ENCODE peak calls at places on chromosomes 2 and 18, in eight cellular contexts. Q is caudate nucleus; O is aorta; S is Peyer's patch; E is KBM-7; H is NCI-H69; U is activated naive CD8-positive, alpha-beta T cell treated with anti-CD3 and anti-CD28 coated beads, Interleukin-2, amount 10 ng/mL, durations not matched to agents 7 days and 5 days; R is HEK293T. F is an unnamed sample.
A peak's percentile ranks its signal among the peaks of the same experiment; 100 is the strongest.

GRCh38 chr2:188295067-188295685 is 3.5 kb downstream of the GULP1 start:
- DNase-seq in R (no peak), S (no peak), Q (no peak), E (no peak), H (peak; percentile 34), U (no peak), O (no peak), F (no peak)

GRCh38 chr2:109663721-109664120 is 49.6 kb downstream of the SOWAHC start:
- DNase-seq in O (peak; percentile 85), H (peak; percentile 75), U (no peak), R (no peak), Q (peak; percentile 27), S (peak; percentile 47), E (no peak), F (peak; percentile 75)

GRCh38 chr2:118830121-118830520 is 17.3 kb downstream of the EN1 start:
- DNase-seq in R (no peak), O (no peak), Q (no peak), H (no peak), U (no peak), E (no peak), S (no peak), F (no peak)

GRCh38 chr18:427005-427404 is 73.5 kb downstream of the COLEC12 start:
- DNase-seq in O (no peak), S (no peak), E (no peak), H (no peak), R (no peak), U (no peak), Q (peak; percentile 3), F (no peak)

GRCh38 chr2:120399889-120400240 is 53.9 kb downstream of the INHBB start:
- DNase-seq in R (no peak), E (no peak), Q (no peak), S (peak; percentile 28), O (no peak), U (no peak), H (no peak), F (peak; percentile 21)

GRCh38 chr2:152558174-152559091 is 158.8 kb downstream of the PRPF40A start:
- DNase-seq in S (no peak), Q (no peak), U (no peak), E (no peak), R (no peak), H (peak; percentile 59), O (no peak), F (no peak)

GRCh38 chr2:219469186-219469724 is 29.4 kb upstream of the GMPPA start:
- DNase-seq in S (no peak), R (no peak), E (no peak), O (peak; percentile 80), H (no peak), Q (no peak), U (no peak), F (no peak)

GRCh38 chr2:191847764-191848163 is 876 bp upstream of the CAVIN2 start:
- DNase-seq in O (no peak), E (no peak), Q (no peak), R (no peak), U (no peak), H (no peak), S (no peak), F (no peak)

GRCh38 chr18:49874238-49874637 is 60.9 kb upstream of the ACAA2 start:
- DNase-seq in Q (no peak), O (no peak), R (no peak), E (no peak), H (no peak), U (no peak), S (no peak), F (no peak)

GRCh38 chr18:45509535-45509934 is 105.7 kb upstream of the SLC14A2 start:
- DNase-seq in O (no peak), S (no peak), Q (no peak), R (no peak), H (no peak), E (no peak), U (no peak), F (no peak)

GRCh38 chr2:171652411-171652775 is 34.9 kb upstream of the DYNC1I2 start:
- DNase-seq in H (no peak), S (no peak), U (no peak), E (no peak), Q (no peak), O (no peak), R (no peak), F (no peak)

GRCh38 chr2:17800219-17800618 is 16.0 kb upstream of the MSGN1 start:
- DNase-seq in U (no peak), R (no peak), O (no peak), Q (no peak), E (no peak), H (peak; percentile 8), S (no peak), F (no peak)

GRCh38 chr18:4068552-4069158 is 386.5 kb downstream of the DLGAP1 start:
- DNase-seq in E (peak; percentile 55), U (no peak), H (peak; percentile 76), O (no peak), Q (no peak), R (peak; percentile 26), S (peak; percentile 54), F (no peak)

GRCh38 chr2:98886066-98886554 is 49.9 kb downstream of the CRACDL start:
- DNase-seq in E (no peak), U (no peak), H (no peak), O (no peak), S (no peak), Q (no peak), R (no peak), F (no peak)

GRCh38 chr18:62420513-62421209 is 95.6 kb downstream of the TNFRSF11A start:
- DNase-seq in Q (peak; percentile 2), S (peak; percentile 83), H (no peak), U (peak; percentile 51), O (no peak), R (no peak), E (peak; percentile 81), F (no peak)

GRCh38 chr2:26530141-26530540 is 52.2 kb upstream of the OTOF start:
- DNase-seq in U (no peak), E (no peak), H (no peak), S (no peak), Q (no peak), R (no peak), O (peak; percentile 1), F (peak; percentile 42)

F was measured in sciatic nerve.